ENCODE peak calls at places on chromosomes 13 and 19, in ten cellular contexts. One of them, this sample, is unnamed.

GRCh38 chr13:109840893-109841287 is 54.5 kb upstream of the IRS2 start:
- DNase-seq in Calu3: no peak
- DNase-seq in GDM1: no peak
- DNase-seq in body of pancreas: no peak
- DNase-seq in esophagus squamous epithelium: no peak
- DNase-seq in fibroblast of the aortic adventitia: no peak
- DNase-seq in EH: no peak
- DNase-seq in NCI-H2081: no peak
- DNase-seq in left colon: no peak
- DNase-seq in foreskin melanocyte: no peak
- DNase-seq in this sample: no peak

GRCh38 chr19:6126335-6126974 is 9.0 kb upstream of the ACSBG2 start:
- DNase-seq in fibroblast of the aortic adventitia: peak; percentile 73
- DNase-seq in GDM1: peak; percentile 52
- DNase-seq in esophagus squamous epithelium: no peak
- DNase-seq in foreskin melanocyte: peak; percentile 50
- DNase-seq in body of pancreas: no peak
- DNase-seq in NCI-H2081: peak; percentile 53
- DNase-seq in Calu3: peak; percentile 32
- DNase-seq in left colon: no peak
- DNase-seq in EH: peak; percentile 73
- DNase-seq in this sample: peak; percentile 21

GRCh38 chr19:53824134-53824611 is at the start of gene NLRP12:
- DNase-seq in left colon: no peak
- DNase-seq in NCI-H2081: no peak
- DNase-seq in EH: no peak
- DNase-seq in esophagus squamous epithelium: no peak
- DNase-seq in fibroblast of the aortic adventitia: no peak
- DNase-seq in GDM1: peak; percentile 50
- DNase-seq in Calu3: no peak
- DNase-seq in foreskin melanocyte: no peak
- DNase-seq in body of pancreas: no peak
- DNase-seq in this sample: no peak

GRCh38 chr19:13738073-13738472 is 26.2 kb upstream of the MRI1 start:
- DNase-seq in EH: no peak
- DNase-seq in left colon: no peak
- DNase-seq in Calu3: no peak
- DNase-seq in GDM1: no peak
- DNase-seq in body of pancreas: no peak
- DNase-seq in foreskin melanocyte: no peak
- DNase-seq in esophagus squamous epithelium: no peak
- DNase-seq in NCI-H2081: no peak
- DNase-seq in fibroblast of the aortic adventitia: no peak
- DNase-seq in this sample: no peak

GRCh38 chr19:40688987-40689338 is 1.5 kb downstream of the NUMBL start:
- DNase-seq in esophagus squamous epithelium: no peak
- DNase-seq in EH: no peak
- DNase-seq in GDM1: no peak
- DNase-seq in Calu3: no peak
- DNase-seq in NCI-H2081: no peak
- DNase-seq in fibroblast of the aortic adventitia: peak; percentile 16
- DNase-seq in left colon: no peak
- DNase-seq in body of pancreas: no peak
- DNase-seq in foreskin melanocyte: no peak
- DNase-seq in this sample: no peak

GRCh38 chr19:54137913-54138776 is 583 bp downstream of the CNOT3 start:
- DNase-seq in body of pancreas: peak; percentile 35
- DNase-seq in foreskin melanocyte: no peak
- DNase-seq in fibroblast of the aortic adventitia: no peak
- DNase-seq in left colon: no peak
- DNase-seq in Calu3: peak; percentile 46
- DNase-seq in EH: no peak
- DNase-seq in esophagus squamous epithelium: no peak
- DNase-seq in GDM1: no peak
- DNase-seq in NCI-H2081: peak; percentile 8
- DNase-seq in this sample: peak; percentile 44

GRCh38 chr19:48619692-48620565 is 623 bp downstream of the SPHK2 start:
- DNase-seq in body of pancreas: no peak
- DNase-seq in EH: peak; percentile 36
- DNase-seq in esophagus squamous epithelium: no peak
- DNase-seq in Calu3: no peak
- DNase-seq in GDM1: no peak
- DNase-seq in fibroblast of the aortic adventitia: no peak
- DNase-seq in foreskin melanocyte: no peak
- DNase-seq in left colon: no peak
- DNase-seq in NCI-H2081: no peak
- DNase-seq in this sample: no peak

GRCh38 chr13:20446900-20447299 is 78.8 kb downstream of the CRYL1 start:
- DNase-seq in body of pancreas: no peak
- DNase-seq in GDM1: no peak
- DNase-seq in foreskin melanocyte: no peak
- DNase-seq in Calu3: no peak
- DNase-seq in NCI-H2081: no peak
- DNase-seq in esophagus squamous epithelium: no peak
- DNase-seq in EH: no peak
- DNase-seq in fibroblast of the aortic adventitia: no peak
- DNase-seq in left colon: no peak
- DNase-seq in this sample: no peak

GRCh38 chr13:32811297-32811800 is 204.9 kb upstream of the KL start:
- DNase-seq in NCI-H2081: no peak
- DNase-seq in foreskin melanocyte: no peak
- DNase-seq in left colon: peak; percentile 30
- DNase-seq in Calu3: no peak
- DNase-seq in body of pancreas: no peak
- DNase-seq in EH: peak; percentile 76
- DNase-seq in GDM1: peak; percentile 78
- DNase-seq in fibroblast of the aortic adventitia: no peak
- DNase-seq in esophagus squamous epithelium: no peak
- DNase-seq in this sample: peak; percentile 40

GRCh38 chr19:46471116-46471733 is at the start of gene PNMA8A:
- DNase-seq in body of pancreas: peak; percentile 66
- DNase-seq in fibroblast of the aortic adventitia: peak; percentile 86
- DNase-seq in NCI-H2081: no peak
- DNase-seq in esophagus squamous epithelium: no peak
- DNase-seq in foreskin melanocyte: no peak
- DNase-seq in EH: peak; percentile 73
- DNase-seq in left colon: no peak
- DNase-seq in Calu3: no peak
- DNase-seq in GDM1: no peak
- DNase-seq in this sample: peak; percentile 89

GRCh38 chr19:29771708-29772415 is 39.9 kb upstream of the CCNE1 start:
- DNase-seq in fibroblast of the aortic adventitia: peak; percentile 58
- DNase-seq in EH: peak; percentile 59
- DNase-seq in esophagus squamous epithelium: no peak
- DNase-seq in left colon: no peak
- DNase-seq in foreskin melanocyte: peak; percentile 37
- DNase-seq in body of pancreas: peak; percentile 63
- DNase-seq in Calu3: peak; percentile 79
- DNase-seq in GDM1: no peak
- DNase-seq in NCI-H2081: no peak
- DNase-seq in this sample: peak; percentile 88

GRCh38 chr13:98664047-98664446 is 87.1 kb upstream of the STK24 start:
- DNase-seq in body of pancreas: no peak
- DNase-seq in left colon: no peak
- DNase-seq in Calu3: peak; percentile 26
- DNase-seq in GDM1: no peak
- DNase-seq in esophagus squamous epithelium: no peak
- DNase-seq in foreskin melanocyte: no peak
- DNase-seq in fibroblast of the aortic adventitia: peak; percentile 14
- DNase-seq in EH: peak; percentile 69
- DNase-seq in NCI-H2081: no peak
- DNase-seq in this sample: peak; percentile 56

GRCh38 chr19:16566161-16566560 is 6.1 kb downstream of the SLC35E1 start:
- DNase-seq in left colon: no peak
- DNase-seq in fibroblast of the aortic adventitia: no peak
- DNase-seq in EH: no peak
- DNase-seq in Calu3: no peak
- DNase-seq in GDM1: peak; percentile 77
- DNase-seq in body of pancreas: no peak
- DNase-seq in esophagus squamous epithelium: no peak
- DNase-seq in foreskin melanocyte: no peak
- DNase-seq in NCI-H2081: no peak
- DNase-seq in this sample: no peak

GRCh38 chr13:52348983-52349780 is 56.8 kb downstream of the THSD1 start:
- DNase-seq in NCI-H2081: no peak
- DNase-seq in esophagus squamous epithelium: no peak
- DNase-seq in fibroblast of the aortic adventitia: peak; percentile 74
- DNase-seq in EH: peak; percentile 80
- DNase-seq in body of pancreas: no peak
- DNase-seq in Calu3: peak; percentile 32
- DNase-seq in foreskin melanocyte: no peak
- DNase-seq in left colon: no peak
- DNase-seq in GDM1: peak; percentile 36
- DNase-seq in this sample: peak; percentile 55

GRCh38 chr13:42049454-42049780 is 969 bp downstream of the DGKH start:
- DNase-seq in NCI-H2081: no peak
- DNase-seq in EH: no peak
- DNase-seq in esophagus squamous epithelium: no peak
- DNase-seq in GDM1: no peak
- DNase-seq in Calu3: no peak
- DNase-seq in left colon: no peak
- DNase-seq in fibroblast of the aortic adventitia: no peak
- DNase-seq in foreskin melanocyte: no peak
- DNase-seq in body of pancreas: no peak
- DNase-seq in this sample: no peak

GRCh38 chr19:48671456-48671995 is 1.3 kb downstream of the NTN5 start:
- DNase-seq in body of pancreas: no peak
- DNase-seq in esophagus squamous epithelium: no peak
- DNase-seq in left colon: no peak
- DNase-seq in Calu3: no peak
- DNase-seq in EH: no peak
- DNase-seq in NCI-H2081: no peak
- DNase-seq in GDM1: no peak
- DNase-seq in foreskin melanocyte: no peak
- DNase-seq in fibroblast of the aortic adventitia: no peak
- DNase-seq in this sample: no peak

GRCh38 chr19:44602071-44602470 is 11.3 kb upstream of the IGSF23 start:
- DNase-seq in left colon: peak; percentile 85
- DNase-seq in fibroblast of the aortic adventitia: no peak
- DNase-seq in esophagus squamous epithelium: no peak
- DNase-seq in body of pancreas: peak; percentile 52
- DNase-seq in Calu3: no peak
- DNase-seq in foreskin melanocyte: no peak
- DNase-seq in NCI-H2081: peak; percentile 15
- DNase-seq in GDM1: no peak
- DNase-seq in EH: no peak
- DNase-seq in this sample: no peak

GRCh38 chr13:51071493-51071892 is 39.6 kb downstream of the C13orf42 start:
- DNase-seq in foreskin melanocyte: no peak
- DNase-seq in esophagus squamous epithelium: no peak
- DNase-seq in GDM1: no peak
- DNase-seq in left colon: no peak
- DNase-seq in Calu3: no peak
- DNase-seq in body of pancreas: no peak
- DNase-seq in NCI-H2081: no peak
- DNase-seq in EH: no peak
- DNase-seq in fibroblast of the aortic adventitia: no peak
- DNase-seq in this sample: no peak